ENCODE peak calls at places on chromosomes 6 and 20, in eight cellular contexts. S, D, G, E, J, V, N and P are unnamed samples.

GRCh38 chr20:6715350-6716063 is 52.0 kb upstream of the BMP2 start:
- DNase-seq in N (no peak), J (no peak), D (no peak), S (no peak), V (no peak), E (no peak), G (no peak), P (no peak)

GRCh38 chr6:55916188-55916587 is 40.8 kb upstream of the BMP5 start:
- DNase-seq in J (peak; percentile 24), E (no peak), D (no peak), N (no peak), G (no peak), S (no peak), V (no peak), P (no peak)

GRCh38 chr6:170203212-170203611 is 87.7 kb downstream of the DLL1 start:
- DNase-seq in S (no peak), E (no peak), J (no peak), D (no peak), G (no peak), V (no peak), N (no peak), P (no peak)

GRCh38 chr20:48897298-48898044 is 24.0 kb upstream of the ARFGEF2 start:
- DNase-seq in E (no peak), J (peak; percentile 61), N (no peak), D (no peak), G (no peak), V (no peak), S (no peak), P (no peak)

GRCh38 chr6:111030008-111031006 is 48.5 kb downstream of the RPF2 start:
- DNase-seq in G (peak; percentile 18), V (no peak), S (no peak), N (peak; percentile 80), D (no peak), E (no peak), J (peak; percentile 42), P (no peak)

GRCh38 chr20:54132612-54133433 is 41.0 kb downstream of the CYP24A1 start:
- DNase-seq in E (no peak), G (peak; percentile 8), S (no peak), D (no peak), N (no peak), J (peak; percentile 98), V (no peak), P (no peak)

GRCh38 chr6:134436281-134436815 is 118.4 kb upstream of the SGK1 start:
- DNase-seq in V (peak; percentile 60), G (no peak), E (no peak), S (peak; percentile 15), N (no peak), J (peak; percentile 93), D (peak; percentile 18), P (peak; percentile 61)

GRCh38 chr6:158174514-158174913 is 6.4 kb downstream of the GTF2H5 start:
- DNase-seq in G (no peak), E (no peak), N (no peak), S (no peak), V (no peak), D (no peak), J (peak; percentile 94), P (no peak)

GRCh38 chr6:79188885-79189505 is 45.5 kb downstream of the HMGN3 start:
- DNase-seq in V (no peak), J (peak; percentile 8), N (no peak), E (no peak), G (no peak), S (no peak), D (no peak), P (no peak)

GRCh38 chr20:53210931-53211330 is 238.8 kb downstream of the TSHZ2 start:
- DNase-seq in D (no peak), J (no peak), N (no peak), V (no peak), E (no peak), S (no peak), G (no peak), P (no peak)

GRCh38 chr6:121216928-121217327 is 117.4 kb downstream of the TBC1D32 start:
- DNase-seq in N (no peak), E (no peak), G (no peak), V (no peak), S (no peak), J (peak; percentile 20), D (no peak), P (no peak)

GRCh38 chr6:5173862-5174643 is 86.7 kb downstream of the LYRM4 start:
- DNase-seq in V (peak; percentile 9), N (no peak), S (peak; percentile 4), D (peak; percentile 82), G (no peak), E (no peak), J (no peak), P (peak; percentile 29)

GRCh38 chr6:141464490-141464889 is 668.2 kb upstream of the GJE1 start:
- DNase-seq in S (no peak), E (no peak), D (no peak), N (no peak), V (no peak), G (no peak), J (peak; percentile 70), P (no peak)

GRCh38 chr20:10877345-10877744 is 203.5 kb upstream of the JAG1 start:
- DNase-seq in G (no peak), V (no peak), D (no peak), J (peak; percentile 70), N (peak; percentile 88), S (no peak), E (no peak), P (no peak)

GRCh38 chr6:84762220-84762940 is 2.0 kb downstream of the TBX18 start:
- DNase-seq in S (no peak), G (peak; percentile 50), J (peak; percentile 70), D (no peak), N (peak; percentile 57), E (no peak), V (no peak), P (no peak)

GRCh38 chr20:44780226-44780625 is 30.1 kb downstream of the RIMS4 start:
- DNase-seq in V (peak; percentile 4), J (peak; percentile 78), S (no peak), G (peak; percentile 88), E (peak; percentile 48), D (peak; percentile 42), N (peak; percentile 48), P (no peak)

GRCh38 chr20:57390604-57391438 is at the start of gene RBM38:
- DNase-seq in E (peak; percentile 97), S (peak; percentile 53), D (peak; percentile 44), N (peak; percentile 83), V (peak; percentile 71), G (peak; percentile 83), J (peak; percentile 71), P (peak; percentile 77)

GRCh38 chr20:824490-824889 is 9.0 kb upstream of the FAM110A start:
- DNase-seq in G (no peak), D (no peak), E (no peak), V (no peak), N (no peak), J (no peak), S (no peak), P (no peak)

GRCh38 chr6:31010393-31011060 is at the start of gene MUC22:
- DNase-seq in E (no peak), J (peak; percentile 35), S (no peak), D (no peak), N (no peak), V (no peak), G (no peak), P (no peak)